ENCODE peak calls at places on chromosome 17, in four cellular contexts. P is naive thymus-derived CD4-positive, alpha-beta T cell; D is fibroblast of mammary gland; E is fibroblast of lung. A is an unnamed sample.

GRCh38 chr17:31869797-31870568 is 10.9 kb upstream of the COPRS start:
- DNase-seq in E (no peak), P (no peak), D (no peak), A (no peak)

GRCh38 chr17:44110823-44111633 is 12.4 kb downstream of the HDAC5 start:
- DNase-seq in P (peak), E (peak), D (peak), A (peak)

GRCh38 chr17:37255434-37255833 is 120.4 kb upstream of the C17orf78 start:
- DNase-seq in P (no peak), D (no peak), E (no peak), A (no peak)

GRCh38 chr17:78736526-78737079 is 45.5 kb downstream of the CYTH1 start:
- DNase-seq in D (peak), P (peak), E (no peak), A (no peak)

GRCh38 chr17:76199466-76199865 is 40.8 kb downstream of the RNF157 start:
- DNase-seq in P (peak), D (no peak), E (no peak), A (no peak)

GRCh38 chr17:64388961-64389565 is 1.6 kb downstream of the PECAM1 start:
- DNase-seq in P (no peak), D (no peak), E (no peak), A (no peak)

GRCh38 chr17:57707892-57708291 is 37.2 kb downstream of the CCDC182 start:
- DNase-seq in P (no peak), D (no peak), E (peak), A (no peak)

GRCh38 chr17:14582996-14583395 is 282.1 kb downstream of the HS3ST3B1 start:
- DNase-seq in E (no peak), P (no peak), D (no peak), A (no peak)

GRCh38 chr17:8041980-8042379 is 3.1 kb downstream of the ALOX15B start:
- DNase-seq in E (no peak), P (no peak), D (peak), A (no peak)

GRCh38 chr17:72640415-72641165 is 451.9 kb downstream of the SLC39A11 start:
- DNase-seq in D (no peak), E (no peak), P (no peak), A (no peak)

DNA sequence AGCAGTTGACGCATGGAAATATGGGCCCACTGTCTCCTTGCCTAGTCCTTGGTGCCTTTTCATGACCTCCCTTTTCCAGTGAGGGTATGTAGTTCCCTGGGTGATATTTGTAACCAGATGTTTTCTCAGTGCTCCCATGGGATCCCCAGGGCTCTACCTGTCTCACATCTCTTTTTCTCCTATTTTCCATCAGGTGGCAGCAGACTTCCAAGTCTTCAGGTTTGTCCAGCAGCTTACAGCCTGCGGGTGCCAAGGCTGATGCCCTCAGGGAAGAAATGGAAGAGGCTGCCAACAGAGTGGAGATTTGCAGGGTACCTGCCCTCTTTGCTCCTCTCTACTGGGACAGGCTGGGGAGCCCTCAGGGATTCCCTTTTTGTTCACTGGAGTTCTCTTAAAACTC is 89.1 kb downstream of the ELAC2 start:
- DNase-seq in E (peak), P (no peak), D (peak), A (no peak)
- H3K4me3 ChIP-seq in E (no peak), P (no peak), D (no peak), A (no peak)

DNA sequence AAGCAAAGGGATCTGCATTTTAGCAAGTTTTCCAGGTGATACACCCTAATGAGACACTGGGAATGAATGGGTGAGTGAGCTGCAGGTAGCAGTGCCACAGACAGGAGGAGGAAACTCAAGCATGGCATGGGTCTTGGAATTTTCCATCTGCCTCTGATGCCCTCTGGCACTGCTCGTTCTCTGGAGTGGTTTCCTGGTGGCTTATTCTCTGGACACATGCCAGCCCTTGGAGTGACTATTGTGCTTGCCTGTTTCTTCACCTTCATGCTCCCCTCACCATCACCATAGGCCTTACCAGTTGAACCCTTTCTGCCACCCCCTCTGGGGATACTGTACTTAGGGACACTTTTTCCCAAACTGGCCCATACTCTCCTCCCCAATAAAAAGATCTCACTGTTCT is 1.6 kb downstream of the COASY start:
- DNase-seq in D (no peak), P (no peak), E (no peak), A (no peak)
- H3K4me3 ChIP-seq in D (peak), P (no peak), E (peak), A (peak)

GRCh38 chr17:36147601-36148000 is 28.8 kb downstream of the TBC1D3B start:
- DNase-seq in P (no peak), E (no peak), D (no peak), A (no peak)

GRCh38 chr17:36144981-36145729 is 31.3 kb downstream of the TBC1D3B start:
- DNase-seq in D (no peak), P (no peak), E (no peak), A (no peak)

GRCh38 chr17:36144014-36144413 is 32.4 kb downstream of the TBC1D3B start:
- DNase-seq in D (no peak), E (no peak), P (no peak), A (no peak)

GRCh38 chr17:36142806-36143205 is 33.6 kb downstream of the TBC1D3B start:
- DNase-seq in P (no peak), E (no peak), D (no peak), A (no peak)

DNA sequence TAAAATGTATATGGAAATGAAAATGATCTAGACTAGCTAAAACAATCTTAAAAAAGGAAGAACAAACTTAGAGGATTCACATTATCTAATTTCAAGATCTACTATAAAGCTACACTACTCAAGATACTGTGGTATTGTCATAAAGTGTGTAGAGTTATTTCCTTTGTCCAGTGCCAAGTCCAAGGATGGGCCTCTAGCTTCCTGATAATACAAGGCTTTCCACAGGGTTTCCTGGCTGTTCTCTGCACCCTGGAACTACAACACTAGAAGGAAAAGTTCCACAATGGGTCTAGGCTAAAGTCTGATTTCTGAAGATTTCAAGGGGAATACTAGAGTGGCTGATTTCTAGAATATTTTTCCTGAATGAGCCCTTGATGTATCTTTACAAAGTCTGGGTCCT is 34.2 kb downstream of the TBC1D3B start:
- DNase-seq in E (no peak), P (no peak), D (no peak), A (no peak)
- H3K4me3 ChIP-seq in E (no peak), P (no peak), D (no peak), A (no peak)

GRCh38 chr17:20074489-20074888 is 65.3 kb downstream of the SPECC1 start:
- DNase-seq in P (no peak), E (no peak), D (no peak), A (no peak)
- H3K4me3 ChIP-seq in P (no peak), E (no peak), D (no peak), A (peak)

GRCh38 chr17:61097786-61098185 is 301.9 kb upstream of the TBX2 start:
- DNase-seq in D (no peak), E (no peak), P (no peak), A (no peak)
- H3K4me3 ChIP-seq in D (no peak), E (no peak), P (no peak), A (no peak)

DNA sequence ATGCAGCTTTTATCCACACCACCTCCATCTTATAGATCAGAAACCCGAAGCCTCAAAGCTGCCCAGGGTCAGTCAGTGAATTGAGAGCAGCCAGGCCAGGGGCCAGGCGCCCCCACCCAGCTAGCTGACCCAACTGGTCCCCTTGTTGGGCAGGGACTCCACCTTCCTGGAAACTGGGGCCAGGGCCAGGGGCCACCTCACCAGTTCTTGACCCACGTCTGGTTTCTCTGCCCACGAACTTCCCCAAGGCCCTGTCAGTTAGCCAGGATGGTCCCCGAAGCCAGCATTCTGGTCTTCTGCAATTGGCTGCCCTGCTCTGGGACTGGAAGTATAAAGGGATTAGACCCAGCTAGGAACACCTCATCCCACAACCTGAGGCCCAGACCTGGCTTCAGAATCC is 2.4 kb downstream of the FAM83G start:
- DNase-seq in E (no peak), P (no peak), D (no peak), A (no peak)
- H3K4me3 ChIP-seq in E (no peak), P (no peak), D (no peak), A (no peak)

GRCh38 chr17:40111221-40112128 is 10.3 kb upstream of the MSL1 start:
- DNase-seq in E (peak), P (peak), D (peak), A (peak)
- H3K4me3 ChIP-seq in E (no peak), P (peak), D (peak), A (peak)